ENCODE peak calls at places on chromosomes 7 and 10, in ten cellular contexts. S is skeletal muscle cell; H is kidney glomerular epithelial cell; F is stimulated activated CD4-positive, alpha-beta T cell treated with anti-CD3 and anti-CD28 coated beads, Interleukin-1b, Interleukin-23, amount 100 ng/mL, for 1 hour; M is KBM-7; L is stimulated activated CD8-positive, alpha-beta memory T cell treated with anti-CD3 and anti-CD28 coated beads, Interleukin-15, amount 100 ng/mL, for 1 hour; B is Panc1; Z is PC-3; T is heart left ventricle; U is activated T-cell treated with anti-CD3 and anti-CD28 coated beads, Interleukin-2, amount 50 U/mL, for 48 hours. D is an unnamed sample.

GRCh38 chr10:29579455-29579970 is 55.3 kb downstream of the SVIL start:
- DNase-seq in S (no peak), H (no peak), F (no peak), M (no peak), L (no peak), B (no peak), Z (no peak), T (no peak), U (no peak), D (no peak)

GRCh38 chr10:123548779-123549178 is 117.4 kb upstream of the GPR26 start:
- DNase-seq in S (no peak), H (no peak), F (no peak), M (no peak), L (no peak), B (no peak), Z (no peak), T (no peak), U (no peak), D (no peak)

GRCh38 chr10:34184901-34185386 is 630.2 kb downstream of the PARD3 start:
- DNase-seq in S (no peak), H (no peak), F (no peak), M (no peak), L (no peak), B (no peak), Z (peak), T (no peak), U (no peak), D (no peak)

GRCh38 chr7:45920543-45921380 is at the start of gene IGFBP3:
- DNase-seq in S (peak), H (peak), F (no peak), M (no peak), L (no peak), B (no peak), Z (peak), T (peak), U (peak), D (peak)

GRCh38 chr10:68618234-68618633 is 58.1 kb downstream of the TET1 start:
- DNase-seq in S (no peak), H (no peak), F (no peak), M (no peak), L (no peak), B (no peak), Z (no peak), T (no peak), U (no peak), D (no peak)

GRCh38 chr7:82631998-82632397 is 188.4 kb upstream of the CACNA2D1 start:
- DNase-seq in S (peak), H (no peak), F (no peak), M (no peak), L (no peak), B (no peak), Z (peak), T (no peak), U (no peak), D (no peak)

GRCh38 chr10:46543379-46544014 is 13.0 kb downstream of the GPRIN2 start:
- DNase-seq in S (no peak), H (no peak), F (no peak), M (no peak), L (no peak), B (no peak), Z (no peak), T (no peak), U (peak), D (no peak)

GRCh38 chr7:101167645-101168411 is 2.5 kb upstream of the VGF start:
- DNase-seq in S (no peak), H (no peak), F (no peak), M (no peak), L (no peak), B (no peak), Z (no peak), T (no peak), U (no peak), D (no peak)

GRCh38 chr10:30870926-30871325 is 160.7 kb downstream of the ZNF438 start:
- DNase-seq in S (no peak), H (no peak), F (no peak), M (no peak), L (no peak), B (no peak), Z (no peak), T (no peak), U (no peak), D (no peak)

GRCh38 chr10:95646160-95646559 is 10.4 kb downstream of the ALDH18A1 start:
- DNase-seq in S (no peak), H (no peak), F (no peak), M (no peak), L (no peak), B (no peak), Z (no peak), T (no peak), U (no peak), D (no peak)

GRCh38 chr10:76962851-76963250 is 674.8 kb downstream of the KCNMA1 start:
- DNase-seq in S (no peak), H (no peak), F (no peak), M (no peak), L (no peak), B (no peak), Z (no peak), T (no peak), U (no peak), D (peak)

GRCh38 chr10:126504051-126504760 is 115.9 kb upstream of the ADAM12 start:
- DNase-seq in S (peak), H (peak), F (no peak), M (peak), L (no peak), B (peak), Z (peak), T (no peak), U (peak), D (peak)

GRCh38 chr7:98284335-98285036 is 3.0 kb downstream of the BRI3 start:
- DNase-seq in S (no peak), H (peak), F (no peak), M (peak), L (no peak), B (no peak), Z (peak), T (peak), U (no peak), D (peak)

GRCh38 chr7:65832281-65832680 is 40.6 kb upstream of the VKORC1L1 start:
- DNase-seq in S (peak), H (no peak), F (no peak), M (peak), L (no peak), B (no peak), Z (peak), T (no peak), U (no peak), D (no peak)

GRCh38 chr7:106317971-106318370 is 33.2 kb upstream of the NAMPT start:
- DNase-seq in S (peak), H (no peak), F (no peak), M (no peak), L (no peak), B (no peak), Z (peak), T (no peak), U (no peak), D (no peak)

GRCh38 chr10:63071145-63071544 is 62.0 kb upstream of the NRBF2 start:
- DNase-seq in S (no peak), H (no peak), F (no peak), M (no peak), L (no peak), B (no peak), Z (peak), T (no peak), U (no peak), D (no peak)

GRCh38 chr7:129375221-129375938 is 58.9 kb upstream of the STRIP2 start:
- DNase-seq in S (no peak), H (no peak), F (no peak), M (no peak), L (no peak), B (no peak), Z (no peak), T (no peak), U (no peak), D (no peak)